ENCODE peak calls at places on chromosomes 12 and 14, in six cellular contexts. K is lower lobe of right lung, R is PC-3, I is Peyer's patch, N is stomach, C is PC-9. W is an unnamed sample.
A peak's percentile ranks its signal among the peaks of the same experiment; 100 is the strongest.

GRCh38 chr14:54756656-54757392 is 145.8 kb downstream of the GCH1 start:
- DNase-seq in K (no peak), I (no peak), C (no peak), R (no peak), N (no peak), W (no peak)

GRCh38 chr12:103172447-103173112 is 215.1 kb downstream of the ASCL1 start:
- DNase-seq in N (no peak), I (no peak), C (no peak), K (no peak), R (no peak), W (no peak)

GRCh38 chr12:38350342-38351181 is 34.0 kb downstream of the ALG10B start:
- DNase-seq in R (no peak), K (no peak), I (no peak), C (no peak), N (no peak), W (no peak)

GRCh38 chr12:70646850-70647249 is 9.6 kb upstream of the PTPRB start:
- DNase-seq in C (no peak), R (peak; percentile 74), K (no peak), N (no peak), I (no peak), W (no peak)

GRCh38 chr14:34833545-34834523 is 41.3 kb downstream of the BAZ1A start:
- DNase-seq in C (no peak), R (no peak), I (no peak), K (no peak), N (no peak), W (no peak)

GRCh38 chr12:96204381-96204780 is 10.2 kb downstream of the ELK3 start:
- DNase-seq in R (no peak), C (no peak), I (no peak), K (no peak), N (no peak), W (no peak)

GRCh38 chr12:21690704-21691368 is 33.2 kb upstream of the LDHB start:
- DNase-seq in I (no peak), C (no peak), N (no peak), R (no peak), K (no peak), W (no peak)

GRCh38 chr12:54383041-54383609 is 1.4 kb downstream of the ZNF385A start:
- DNase-seq in N (no peak), C (peak; percentile 69), I (no peak), K (no peak), R (peak; percentile 70), W (no peak)

GRCh38 chr14:21091784-21092146 is 6.7 kb downstream of the ZNF219 start:
- DNase-seq in C (no peak), N (no peak), R (no peak), I (no peak), K (no peak), W (no peak)

GRCh38 chr12:119911147-119911546 is 34.0 kb upstream of the CIT start:
- DNase-seq in K (no peak), C (peak; percentile 67), R (peak; percentile 55), N (no peak), I (no peak), W (no peak)

GRCh38 chr14:76694106-76694505 is 67.2 kb upstream of the VASH1 start:
- DNase-seq in K (no peak), R (no peak), N (no peak), I (no peak), C (no peak), W (no peak)

GRCh38 chr12:75856228-75856627 is 175.3 kb downstream of the PHLDA1 start:
- DNase-seq in C (no peak), I (no peak), N (no peak), R (no peak), K (no peak), W (no peak)

GRCh38 chr12:56487448-56488040 is 417 bp downstream of the GLS2 start:
- DNase-seq in I (peak; percentile 61), N (peak; percentile 52), K (peak; percentile 68), C (no peak), R (peak; percentile 41), W (peak; percentile 17)

GRCh38 chr14:90699016-90699415 is 117.2 kb downstream of the TTC7B start:
- DNase-seq in C (no peak), N (no peak), R (no peak), I (no peak), K (no peak), W (no peak)
- H3K4me1 ChIP-seq in C (no peaks in the 10 kb centered on the region), N (peaks cover 20% of the 10 kb centered on the region), R (no peaks in the 10 kb centered on the region), I (no peaks in the 10 kb centered on the region), K (peaks cover 27% of the 10 kb centered on the region), W (peaks cover 17% of the 10 kb centered on the region)

GRCh38 chr12:3681595-3681921 is 71.4 kb downstream of the CRACR2A start:
- DNase-seq in K (no peak), N (no peak), C (no peak), R (no peak), I (no peak), W (no peak)

GRCh38 chr12:3679831-3680230 is 73.1 kb downstream of the CRACR2A start:
- DNase-seq in C (no peak), I (no peak), N (no peak), R (no peak), K (no peak), W (no peak)

GRCh38 chr12:3673960-3674708 is 78.8 kb downstream of the CRACR2A start:
- DNase-seq in I (no peak), R (no peak), N (no peak), K (no peak), C (no peak), W (no peak)

GRCh38 chr12:3680919-3681594 is 71.9 kb downstream of the CRACR2A start:
- DNase-seq in K (no peak), C (no peak), R (peak; percentile 10), N (peak; percentile 64), I (no peak), W (peak; percentile 56)

DNA sequence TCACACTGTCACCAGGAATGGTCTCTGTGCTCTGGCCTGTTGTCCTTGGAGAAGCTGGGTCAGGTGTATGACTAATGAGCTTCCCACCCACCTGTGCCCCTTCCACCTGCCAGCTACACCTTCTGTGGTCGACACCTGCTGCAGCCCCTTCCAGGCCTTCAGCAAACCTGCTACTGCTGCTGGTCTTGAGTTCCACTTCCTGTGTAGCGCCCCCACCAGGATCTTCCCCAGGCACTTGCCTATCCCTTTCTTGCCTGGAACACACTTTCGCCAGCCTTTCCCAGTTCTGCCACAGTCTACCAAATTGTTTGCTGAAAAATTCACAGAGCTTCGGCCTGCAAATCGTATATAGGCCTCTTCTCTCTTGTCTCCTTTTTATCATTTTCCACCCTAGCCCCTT is 75.3 kb downstream of the CRACR2A start:
- DNase-seq in R (no peak), K (no peak), C (no peak), N (no peak), I (no peak), W (no peak)
- TF ChIP-seq CTCF in R (no peak), K (no peak), C (no peak), N (no peak), I (no peak), W (no peak)

GRCh38 chr14:104724407-104724980 is 465 bp downstream of the ADSS1 start:
- DNase-seq in R (no peak), K (peak; percentile 70), N (peak; percentile 53), I (peak; percentile 68), C (no peak), W (no peak)

GRCh38 chr14:104723651-104724406 is at the start of gene ADSS1:
- DNase-seq in K (peak; percentile 83), C (no peak), R (peak; percentile 51), I (peak; percentile 87), N (peak; percentile 68), W (peak; percentile 44)

GRCh38 chr14:104725772-104726548 is 1.9 kb downstream of the ADSS1 start:
- DNase-seq in N (no peak), I (no peak), C (no peak), R (no peak), K (no peak), W (no peak)

GRCh38 chr14:104726600-104727451 is 2.8 kb downstream of the ADSS1 start:
- DNase-seq in C (no peak), K (no peak), R (no peak), I (no peak), N (no peak), W (no peak)

DNA sequence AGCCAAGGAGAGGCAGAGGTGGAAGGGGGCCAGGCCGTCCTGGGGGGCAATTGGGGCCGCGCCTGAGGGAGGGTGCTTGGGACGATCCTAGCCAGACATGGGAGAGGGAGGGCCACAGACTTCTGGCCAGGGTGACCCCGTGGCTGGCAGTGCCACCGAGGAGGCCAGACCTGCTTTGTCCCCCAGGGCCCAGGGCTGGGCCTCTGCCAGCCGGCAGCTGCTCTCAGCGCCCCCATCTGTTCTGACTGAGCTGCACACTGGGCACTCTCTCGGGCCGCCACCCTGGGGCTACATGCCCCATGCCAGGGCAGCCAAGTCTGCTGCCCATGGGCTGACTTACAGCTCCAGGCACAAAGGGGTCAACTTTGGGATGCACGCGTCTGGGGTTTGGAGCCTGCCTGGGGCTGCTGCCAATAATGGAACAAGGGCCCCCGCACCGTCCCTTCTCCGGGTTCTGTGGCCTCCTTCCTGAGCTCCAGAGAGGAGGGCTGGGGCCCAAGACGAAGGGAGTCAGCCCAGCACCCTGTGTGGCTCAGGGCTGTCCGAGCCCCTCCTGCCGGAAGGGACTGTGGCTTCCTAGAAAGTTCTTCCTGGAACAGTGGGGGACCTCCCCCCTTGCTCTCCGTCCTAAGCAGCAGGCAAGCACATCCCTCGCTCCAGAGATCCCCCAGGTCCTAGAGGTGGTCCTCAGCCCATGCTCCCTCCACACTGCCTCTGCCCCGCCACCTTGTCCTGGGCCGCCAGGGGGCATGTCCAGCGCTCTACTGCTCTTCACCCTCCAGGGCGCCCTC is 1.1 kb downstream of the ADSS1 start:
- DNase-seq in K (no peak), R (peak; percentile 32), N (peak; percentile 45), C (no peak), I (no peak), W (no peak)
- H3K27ac ChIP-seq in K (no peak overlapping the region), R (no peak overlapping the region), N (peak overlapping the region; percentile 81), C (no peak overlapping the region), I (peak overlapping the region; percentile 8), W (peak overlapping the region; percentile 56)

GRCh38 chr14:101406921-101407320 is 154.4 kb upstream of the DIO3 start:
- DNase-seq in I (no peak), R (no peak), N (no peak), K (no peak), C (no peak), W (no peak)

GRCh38 chr14:101405931-101406330 is 155.4 kb upstream of the DIO3 start:
- DNase-seq in N (no peak), C (no peak), K (no peak), R (no peak), I (no peak), W (no peak)

GRCh38 chr14:101407328-101407727 is 154.0 kb upstream of the DIO3 start:
- DNase-seq in I (no peak), K (no peak), R (no peak), C (no peak), N (no peak), W (no peak)

GRCh38 chr14:101404426-101405170 is 156.7 kb upstream of the DIO3 start:
- DNase-seq in N (no peak), C (no peak), K (no peak), R (no peak), I (no peak), W (no peak)

DNA sequence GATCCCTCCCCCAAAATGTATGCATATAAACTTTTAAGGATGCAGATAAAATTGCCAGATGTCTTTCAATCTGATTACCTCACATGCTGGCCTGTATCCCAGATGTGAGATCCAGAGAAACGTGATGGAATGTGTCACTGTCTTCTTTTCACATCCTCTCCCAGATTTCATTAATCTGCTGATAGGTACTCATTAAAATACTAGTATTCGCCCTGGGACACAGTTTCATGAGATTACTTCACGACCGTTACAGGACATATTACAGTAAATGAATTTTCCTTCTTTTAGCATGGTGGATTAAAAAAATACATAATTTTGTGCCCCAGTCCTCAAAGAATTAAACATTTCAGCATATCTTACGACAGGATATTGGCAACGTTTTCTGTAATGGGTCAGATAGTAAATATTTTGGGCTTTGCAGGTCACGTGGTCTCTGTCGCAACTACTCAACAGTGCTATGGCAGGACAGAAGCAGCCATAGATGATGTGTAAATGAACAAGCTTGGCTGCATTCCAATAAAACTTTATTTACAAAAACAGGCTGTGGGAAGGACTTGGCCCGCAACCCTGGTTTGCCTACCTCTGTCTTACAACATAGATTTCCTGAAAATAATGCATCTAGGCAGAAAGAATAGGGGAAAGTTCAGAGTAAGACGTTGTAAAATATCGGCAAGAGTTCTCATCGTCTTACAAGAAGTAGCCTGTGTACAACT is 156.0 kb upstream of the DIO3 start:
- DNase-seq in N (peak; percentile 37), R (peak; percentile 63), I (no peak), K (no peak), C (peak; percentile 89), W (no peak)
- H3K4me1 ChIP-seq in N (no peaks in the 10 kb centered on the region), R (peaks cover 36% of the 10 kb centered on the region), I (no peaks in the 10 kb centered on the region), K (peaks cover 42% of the 10 kb centered on the region), C (peaks cover 55% of the 10 kb centered on the region), W (no peaks in the 10 kb centered on the region)